ENCODE peak calls at places on chromosome 21, in ten cellular contexts. A is ELR; B is A673; N is AG08396; P is fibroblast of the aortic adventitia; S is body of pancreas; L is AG04449; Z is germinal center; X is fibroblast of lung; T is activated CD8-positive, alpha-beta memory T cell treated with anti-CD3 and anti-CD28 coated beads, Interleukin-2, amount 10 ng/mL, durations not matched to agents 7 days and 5 days. Y is an unnamed sample.
A peak's percentile ranks its signal among the peaks of the same experiment; 100 is the strongest.

GRCh38 chr21:45545691-45546531 is 3.7 kb upstream of the SLC19A1 start:
- DNase-seq in A (no peak), B (no peak), N (no peak), P (no peak), S (no peak), L (no peak), Z (no peak), X (no peak), T (no peak), Y (no peak)

GRCh38 chr21:43959231-43960041 is 52.7 kb upstream of the TRAPPC10 start:
- DNase-seq in A (peak; percentile 6), B (no peak), N (no peak), P (no peak), S (no peak), L (no peak), Z (no peak), X (no peak), T (no peak), Y (no peak)

GRCh38 chr21:44802396-44803153 is 955 bp upstream of the UBE2G2 start:
- DNase-seq in A (peak; percentile 51), B (peak; percentile 38), N (peak; percentile 35), P (no peak), S (no peak), L (no peak), Z (peak; percentile 26), X (peak; percentile 13), T (no peak), Y (no peak)

GRCh38 chr21:38258803-38259485 is 2.2 kb downstream of the KCNJ15 start:
- DNase-seq in A (peak; percentile 36), B (no peak), N (peak; percentile 53), P (peak; percentile 94), S (no peak), L (peak; percentile 54), Z (no peak), X (peak; percentile 88), T (no peak), Y (peak; percentile 39)

GRCh38 chr21:45997495-45998275 is 16.1 kb downstream of the COL6A1 start:
- DNase-seq in A (no peak), B (no peak), N (no peak), P (no peak), S (peak; percentile 9), L (no peak), Z (no peak), X (no peak), T (no peak), Y (no peak)

GRCh38 chr21:44816761-44817505 is 929 bp downstream of the SUMO3 start:
- DNase-seq in A (no peak), B (no peak), N (no peak), P (no peak), S (no peak), L (no peak), Z (no peak), X (no peak), T (no peak), Y (no peak)

GRCh38 chr21:45983981-45984551 is 2.5 kb downstream of the COL6A1 start:
- DNase-seq in A (no peak), B (no peak), N (no peak), P (peak; percentile 52), S (peak; percentile 22), L (no peak), Z (no peak), X (no peak), T (no peak), Y (no peak)

GRCh38 chr21:15494481-15494880 is 235.3 kb upstream of the USP25 start:
- DNase-seq in A (no peak), B (no peak), N (no peak), P (no peak), S (no peak), L (no peak), Z (no peak), X (no peak), T (no peak), Y (no peak)

GRCh38 chr21:33401617-33401967 is 1.6 kb upstream of the IFNGR2 start:
- DNase-seq in A (peak; percentile 69), B (no peak), N (no peak), P (no peak), S (no peak), L (no peak), Z (no peak), X (no peak), T (no peak), Y (peak; percentile 91)

GRCh38 chr21:29209696-29210095 is 79.3 kb downstream of the MAP3K7CL start:
- DNase-seq in A (peak; percentile 73), B (no peak), N (no peak), P (peak; percentile 49), S (no peak), L (no peak), Z (no peak), X (no peak), T (no peak), Y (peak; percentile 51)

GRCh38 chr21:43024737-43025136 is 50.4 kb downstream of the PKNOX1 start:
- DNase-seq in A (no peak), B (no peak), N (no peak), P (peak; percentile 4), S (no peak), L (no peak), Z (no peak), X (no peak), T (no peak), Y (no peak)

GRCh38 chr21:25708467-25709065 is 26.1 kb downstream of the ATP5PF start:
- DNase-seq in A (peak; percentile 59), B (peak; percentile 56), N (peak; percentile 36), P (peak; percentile 74), S (peak; percentile 32), L (no peak), Z (peak; percentile 54), X (peak; percentile 69), T (peak; percentile 51), Y (peak; percentile 55)

GRCh38 chr21:43864806-43865470 is at the start of gene AGPAT3:
- DNase-seq in A (peak; percentile 28), B (peak; percentile 38), N (peak; percentile 58), P (no peak), S (no peak), L (no peak), Z (peak; percentile 46), X (no peak), T (no peak), Y (peak; percentile 38)

GRCh38 chr21:42663860-42664535 is 10.6 kb downstream of the PDE9A start:
- DNase-seq in A (no peak), B (no peak), N (no peak), P (no peak), S (no peak), L (no peak), Z (no peak), X (no peak), T (no peak), Y (no peak)

Y was measured in EH.